ENCODE peak calls at places on chromosomes 5 and 9, in four cellular contexts. K is IMR-90, F is cardiac fibroblast, V is lower lobe of right lung. N is an unnamed sample.
A peak's percentile ranks its signal among the peaks of the same experiment; 100 is the strongest.

GRCh38 chr5:7650755-7651154 is 200.2 kb downstream of the CFAP90 start:
- DNase-seq in K (no peak), F (no peak), V (no peak), N (no peak)

GRCh38 chr9:134205636-134206316 is 41.4 kb upstream of the RNU6ATAC start:
- DNase-seq in K (peak; percentile 28), F (peak; percentile 88), V (peak; percentile 16), N (no peak)

GRCh38 chr9:122991370-122991830 is 42.1 kb upstream of the GPR21 start:
- DNase-seq in K (peak; percentile 94), F (peak; percentile 94), V (no peak), N (peak; percentile 92)

GRCh38 chr9:114923918-114924317 is 6.5 kb downstream of the TNFSF8 start:
- DNase-seq in K (no peak), F (no peak), V (no peak), N (no peak)

GRCh38 chr9:84371737-84372136 is 31.2 kb upstream of the SLC28A3 start:
- DNase-seq in K (peak; percentile 82), F (peak; percentile 96), V (no peak), N (peak; percentile 92)

GRCh38 chr5:112812549-112812948 is 48.5 kb upstream of the SRP19 start:
- DNase-seq in K (no peak), F (no peak), V (no peak), N (no peak)

GRCh38 chr5:149546974-149547373 is 4.3 kb downstream of the CSNK1A1 start:
- DNase-seq in K (no peak), F (no peak), V (no peak), N (peak; percentile 92)

GRCh38 chr9:71725590-71726338 is 42.5 kb downstream of the CEMIP2 start:
- DNase-seq in K (peak; percentile 90), F (peak; percentile 86), V (no peak), N (peak; percentile 96)

GRCh38 chr9:89863837-89864236 is 259.0 kb downstream of the GADD45G start:
- DNase-seq in K (no peak), F (no peak), V (peak; percentile 34), N (no peak)

GRCh38 chr9:105114956-105115728 is 129.3 kb upstream of the SLC44A1 start:
- DNase-seq in K (peak; percentile 33), F (peak; percentile 44), V (peak; percentile 72), N (no peak)

GRCh38 chr5:144467795-144468194 is 297.1 kb downstream of the KCTD16 start:
- DNase-seq in K (peak; percentile 56), F (peak; percentile 70), V (no peak), N (peak; percentile 46)

DNA sequence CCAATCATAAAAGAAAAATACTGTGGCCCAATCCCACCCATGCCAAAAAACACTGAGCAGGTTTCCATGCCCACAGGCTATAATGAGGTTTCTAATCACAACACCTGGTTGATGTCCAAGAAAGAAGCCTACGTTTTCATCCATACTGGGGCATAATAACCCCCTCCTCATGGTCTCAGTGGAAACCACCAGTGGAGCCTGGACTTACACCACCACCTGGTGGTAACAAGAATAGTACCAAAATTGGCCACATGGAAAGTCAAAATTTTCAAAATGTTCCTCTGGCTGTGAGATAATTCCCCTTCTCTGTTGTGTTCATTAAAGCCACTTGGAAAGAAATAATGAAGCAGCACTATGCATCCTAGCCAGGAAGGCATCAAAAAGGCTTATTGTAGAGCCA is 687.3 kb upstream of the ST8SIA4 start:
- DNase-seq in K (no peak), F (no peak), V (no peak), N (peak; percentile 3)
- TF ChIP-seq CTCF in K (no peak), F (no peak), V (peak; percentile 19), N (peak; percentile 38)

GRCh38 chr5:14204785-14205321 is 61.7 kb downstream of the TRIO start:
- DNase-seq in K (peak; percentile 82), F (peak; percentile 94), V (peak; percentile 78), N (peak; percentile 78)
- H3K4me3 ChIP-seq in K (no peak overlapping the region), F (no peak overlapping the region), V (peak overlapping the region; percentile 14), N (peak overlapping the region; percentile 4)

DNA sequence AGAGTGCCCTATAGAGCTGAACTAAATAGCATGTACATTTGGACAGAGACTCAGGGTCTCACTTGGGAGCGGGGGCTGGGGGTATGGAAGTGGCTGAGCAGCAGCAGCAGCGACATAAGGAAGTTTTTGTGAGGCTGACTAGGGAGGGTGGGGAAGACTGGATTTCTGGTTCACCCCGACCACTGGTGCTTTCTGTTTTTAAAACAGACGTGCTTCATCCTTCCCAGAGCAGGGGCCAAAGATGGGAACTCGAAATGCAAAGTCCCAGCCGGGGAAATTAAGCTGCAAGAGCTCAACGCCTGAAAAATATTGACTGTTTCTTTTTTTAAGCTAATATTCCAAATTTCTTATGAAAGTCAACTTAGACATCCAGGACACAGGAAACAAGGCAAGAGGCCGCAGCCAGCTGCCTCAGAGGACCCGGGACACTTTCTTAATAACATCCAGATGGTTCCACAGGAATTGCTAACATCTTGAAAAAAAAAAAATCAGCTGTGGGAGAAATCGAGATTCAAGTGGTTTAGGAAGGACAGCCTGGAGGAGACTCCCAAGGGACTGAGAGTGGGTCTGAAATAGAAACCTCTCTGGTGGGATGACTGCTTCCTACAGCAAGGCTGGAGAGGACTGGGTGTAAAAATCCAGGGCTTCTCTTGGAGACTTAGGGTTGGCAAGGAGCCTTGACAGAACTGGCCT is 145.0 kb downstream of the FGF1 start:
- DNase-seq in K (peak; percentile 74), F (peak; percentile 85), V (no peak), N (no peak)
- TF ChIP-seq CTCF in K (no peak), F (no peak), V (no peak), N (no peak)

GRCh38 chr5:167576126-167576525 is 715.3 kb upstream of the WWC1 start:
- DNase-seq in K (no peak), F (no peak), V (no peak), N (no peak)

GRCh38 chr5:167578977-167579700 is 712.3 kb upstream of the WWC1 start:
- DNase-seq in K (peak; percentile 59), F (peak; percentile 50), V (no peak), N (no peak)

GRCh38 chr5:167574381-167574780 is 717.1 kb upstream of the WWC1 start:
- DNase-seq in K (no peak), F (no peak), V (no peak), N (no peak)

GRCh38 chr5:167577616-167578015 is 713.8 kb upstream of the WWC1 start:
- DNase-seq in K (no peak), F (no peak), V (no peak), N (no peak)

GRCh38 chr5:167576928-167577327 is 714.5 kb upstream of the WWC1 start:
- DNase-seq in K (no peak), F (no peak), V (no peak), N (no peak)
- H3K4me3 ChIP-seq in K (no peak overlapping the region), F (no peak overlapping the region), V (no peak overlapping the region), N (no peak overlapping the region)

GRCh38 chr5:127741412-127741811 is 38.2 kb downstream of the CCDC192 start:
- DNase-seq in K (no peak), F (no peak), V (no peak), N (no peak)

DNA sequence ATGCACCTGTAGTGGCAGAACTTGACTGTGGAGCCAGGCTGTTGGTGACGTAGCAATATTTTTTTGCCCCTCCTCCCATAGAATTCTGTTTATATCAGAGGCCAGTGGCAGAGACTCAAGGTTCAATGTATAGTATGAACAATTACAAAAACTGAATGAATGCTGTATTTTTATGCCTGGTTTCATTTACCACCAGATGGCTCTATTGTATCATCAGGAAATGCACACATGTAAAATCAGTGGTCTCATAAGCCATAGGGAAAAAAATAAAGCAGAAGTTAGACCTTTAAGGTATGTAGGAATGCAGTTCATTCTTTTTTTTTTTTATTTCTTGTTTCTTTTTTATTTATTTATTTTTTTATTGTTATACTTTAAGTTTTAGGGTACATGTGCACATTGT is 43.6 kb downstream of the CCDC192 start:
- DNase-seq in K (peak; percentile 55), F (peak; percentile 59), V (no peak), N (peak; percentile 41)
- TF ChIP-seq CTCF in K (peak; percentile 77), F (peak; percentile 61), V (peak; percentile 40), N (peak; percentile 41)